ENCODE peak calls at places on chromosomes 5 and 9, in four cellular contexts. Y is choroid plexus epithelial cell, D is LoVo, T is astrocyte of the spinal cord. Q is an unnamed sample.

GRCh38 chr5:93585054-93585751 is 2.2 kb downstream of the NR2F1 start:
- DNase-seq in Y (peak), D (peak), T (peak), Q (no peak)

GRCh38 chr5:109857405-109858031 is 167.8 kb downstream of the MAN2A1 start:
- DNase-seq in Y (no peak), D (no peak), T (no peak), Q (no peak)

GRCh38 chr5:79827159-79827562 is 137.5 kb downstream of the CMYA5 start:
- DNase-seq in Y (no peak), D (no peak), T (no peak), Q (no peak)

GRCh38 chr9:652896-653295 is 188.6 kb upstream of the DMRT1 start:
- DNase-seq in Y (peak), D (no peak), T (no peak), Q (no peak)

GRCh38 chr9:128629852-128630545 is 26.6 kb downstream of the DYNC2I2 start:
- DNase-seq in Y (no peak), D (no peak), T (no peak), Q (no peak)

GRCh38 chr9:87854563-87854962 is 28.1 kb upstream of the SPATA31E1 start:
- DNase-seq in Y (no peak), D (no peak), T (no peak), Q (no peak)

GRCh38 chr5:173634465-173634983 is 18.1 kb upstream of the BOD1 start:
- DNase-seq in Y (no peak), D (no peak), T (no peak), Q (no peak)

GRCh38 chr5:14450055-14450524 is 131.5 kb upstream of the OTULINL start:
- DNase-seq in Y (peak), D (no peak), T (peak), Q (no peak)

GRCh38 chr9:7980691-7981289 is 181.2 kb upstream of the DMAC1 start:
- DNase-seq in Y (no peak), D (no peak), T (no peak), Q (no peak)

GRCh38 chr9:36559036-36559695 is 13.5 kb upstream of the MELK start:
- DNase-seq in Y (peak), D (no peak), T (peak), Q (no peak)

GRCh38 chr9:93232388-93232965 is 48.5 kb downstream of the WNK2 start:
- DNase-seq in Y (no peak), D (no peak), T (no peak), Q (no peak)

GRCh38 chr5:129014185-129014584 is 48.9 kb downstream of the SLC27A6 start:
- DNase-seq in Y (no peak), D (no peak), T (no peak), Q (peak)

GRCh38 chr5:176776916-176777315 is 33.4 kb upstream of the UNC5A start:
- DNase-seq in Y (no peak), D (no peak), T (no peak), Q (no peak)

GRCh38 chr9:104748359-104749031 is 1.0 kb downstream of the NIPSNAP3A start:
- DNase-seq in Y (peak), D (no peak), T (peak), Q (no peak)

GRCh38 chr5:127398508-127398907 is 107.9 kb downstream of the MEGF10 start:
- DNase-seq in Y (no peak), D (no peak), T (no peak), Q (no peak)

GRCh38 chr5:123156577-123157296 is 67.7 kb downstream of the PRDM6 start:
- DNase-seq in Y (peak), D (peak), T (peak), Q (no peak)

GRCh38 chr9:21856301-21857094 is 54.1 kb downstream of the MTAP start:
- DNase-seq in Y (peak), D (no peak), T (peak), Q (peak)

GRCh38 chr9:38388283-38389223 is 3.9 kb upstream of the ALDH1B1 start:
- DNase-seq in Y (peak), D (no peak), T (no peak), Q (no peak)

GRCh38 chr9:121698627-121699270 is 47.3 kb downstream of the DAB2IP start:
- DNase-seq in Y (peak), D (no peak), T (no peak), Q (no peak)

GRCh38 chr9:11148189-11148588 is 535.4 kb upstream of the PTPRD start:
- DNase-seq in Y (no peak), D (no peak), T (no peak), Q (no peak)

GRCh38 chr5:141657937-141658545 is 6.8 kb upstream of the FCHSD1 start:
- DNase-seq in Y (peak), D (no peak), T (peak), Q (no peak)

GRCh38 chr5:174259691-174260420 is 214.3 kb downstream of the NSG2 start:
- DNase-seq in Y (no peak), D (no peak), T (no peak), Q (no peak)